ENCODE peak calls at places on chromosomes 3 and 15, in four cellular contexts. V is left ventricle myocardium inferior, P is neural progenitor cell, H is hippocampal formation. X is an unnamed sample.
A peak's percentile ranks its signal among the peaks of the same experiment; 100 is the strongest.

GRCh38 chr3:156252656-156253055 is 132.3 kb downstream of the KCNAB1 start:
- DNase-seq in V (no peak), P (peak; percentile 40), H (no peak), X (no peak)

GRCh38 chr15:98599911-98600685 is 48.2 kb upstream of the IGF1R start:
- DNase-seq in V (no peak), P (no peak), H (no peak), X (peak; percentile 74)

GRCh38 chr3:51675201-51675611 is 4.2 kb downstream of the TEX264 start:
- DNase-seq in V (peak; percentile 4), P (no peak), H (no peak), X (no peak)

GRCh38 chr3:50238549-50239026 is 2.6 kb downstream of the GNAI2 start:
- DNase-seq in V (peak; percentile 89), P (no peak), H (peak; percentile 47), X (peak; percentile 96)

GRCh38 chr3:33062814-33063346 is 34.1 kb downstream of the GLB1 start:
- DNase-seq in V (no peak), P (no peak), H (no peak), X (no peak)

GRCh38 chr3:16801698-16802097 is 83.1 kb upstream of the PLCL2 start:
- DNase-seq in V (no peak), P (no peak), H (no peak), X (no peak)

GRCh38 chr15:86493884-86494283 is 414.2 kb downstream of the AGBL1 start:
- DNase-seq in V (no peak), P (no peak), H (no peak), X (no peak)

GRCh38 chr3:172586447-172586846 is 63.2 kb upstream of the TNFSF10 start:
- DNase-seq in V (no peak), P (no peak), H (no peak), X (no peak)

GRCh38 chr3:68007621-68008226 is 353.3 kb upstream of the SUCLG2 start:
- DNase-seq in V (no peak), P (peak; percentile 73), H (no peak), X (no peak)

X was measured in body of pancreas.